ENCODE peak calls at places on chromosomes 1 and 21, in four cellular contexts. T is endothelial cell; E is lung; N is stimulated activated CD4-positive, alpha-beta T cell treated with anti-CD3 and anti-CD28 coated beads, Interleukin-1b, Interleukin-23, amount 100 ng/mL, for 24 hours. M is an unnamed sample.

GRCh38 chr1:9539829-9540550 is 725 bp downstream of the SLC25A33 start:
- DNase-seq in T (peak), E (peak), N (peak), M (peak)

GRCh38 chr1:112304151-112304550 is 91.9 kb upstream of the CTTNBP2NL start:
- DNase-seq in T (no peak), E (no peak), N (no peak), M (no peak)

GRCh38 chr1:227234998-227235405 is 83.3 kb downstream of the CDC42BPA start:
- DNase-seq in T (peak), E (no peak), N (no peak), M (no peak)

GRCh38 chr1:219498666-219499065 is 114.2 kb downstream of the ZC3H11B start:
- DNase-seq in T (no peak), E (no peak), N (no peak), M (no peak)

GRCh38 chr1:54485417-54485816 is 62.6 kb upstream of the ACOT11 start:
- DNase-seq in T (no peak), E (no peak), N (no peak), M (no peak)

GRCh38 chr1:235901461-235901860 is 34.8 kb upstream of the LYST start:
- DNase-seq in T (no peak), E (no peak), N (no peak), M (no peak)

GRCh38 chr1:180926164-180926981 is 13.7 kb downstream of the KIAA1614 start:
- DNase-seq in T (no peak), E (no peak), N (no peak), M (peak)

GRCh38 chr21:28419110-28419509 is 573.6 kb downstream of the LTN1 start:
- DNase-seq in T (no peak), E (no peak), N (no peak), M (no peak)

GRCh38 chr1:184866991-184867788 is 107.1 kb downstream of the NIBAN1 start:
- DNase-seq in T (no peak), E (no peak), N (no peak), M (no peak)